ENCODE peak calls at places on chromosomes 12 and 14, in eight cellular contexts. W is neural progenitor cell; O is activated CD4-positive, alpha-beta T cell treated with anti-CD3 and anti-CD28 coated beads, Interleukin-2, amount 50 U/mL, for 24 hours; J is Right ventricle myocardium superior; Y is activated T-helper 1 cell treated with anti-CD3 and anti-CD28 coated beads, Interleukin-12 subunit alpha, Interleukin-12 subunit beta, Interleukin-2, Interleukin-4 antibody, amounts not matched to agents 30 ng/mL and 10 ng/mL and 1 ng/mL, durations not matched to agents 14 hours and 24 hours and 36 hours; C is HL-60; S is ACHN; I is MCF 10A. T is an unnamed sample.

GRCh38 chr12:53844989-53845836 is 93.4 kb upstream of the HOXC13 start:
- DNase-seq in C (no peak), S (peak), J (no peak), Y (no peak), W (no peak), O (no peak), I (peak), T (no peak)

GRCh38 chr12:108097160-108097911 is 31.8 kb upstream of the WSCD2 start:
- DNase-seq in C (no peak), O (no peak), S (no peak), W (no peak), I (no peak), J (no peak), Y (no peak), T (no peak)

GRCh38 chr14:96739511-96739910 is 57.7 kb upstream of the VRK1 start:
- DNase-seq in C (no peak), I (no peak), S (no peak), J (no peak), W (peak), Y (no peak), O (no peak), T (no peak)

GRCh38 chr12:48423200-48423599 is 49.2 kb upstream of the ANP32D start:
- DNase-seq in S (no peak), I (no peak), J (no peak), C (no peak), Y (no peak), O (no peak), W (no peak), T (no peak)

GRCh38 chr12:123494124-123494843 is 36.3 kb downstream of the SNRNP35 start:
- DNase-seq in J (no peak), C (no peak), Y (no peak), W (peak), O (no peak), I (no peak), S (no peak), T (no peak)

GRCh38 chr12:116864371-116865160 is 16.7 kb downstream of the HRK start:
- DNase-seq in Y (no peak), J (no peak), C (no peak), I (peak), S (peak), W (no peak), O (no peak), T (no peak)

GRCh38 chr12:124663771-124664366 is 96.5 kb upstream of the NCOR2 start:
- DNase-seq in S (no peak), I (no peak), Y (no peak), W (peak), J (no peak), O (no peak), C (no peak), T (no peak)

GRCh38 chr12:49565119-49565955 is 2.6 kb downstream of the MCRS1 start:
- DNase-seq in S (no peak), I (no peak), O (no peak), Y (no peak), C (no peak), W (no peak), J (no peak), T (no peak)

GRCh38 chr12:5758347-5758746 is 186.7 kb downstream of the ANO2 start:
- DNase-seq in C (no peak), Y (no peak), O (no peak), I (no peak), S (no peak), J (no peak), W (peak), T (peak)

GRCh38 chr14:66979083-66979974 is 209.9 kb upstream of the GARIN2 start:
- DNase-seq in W (no peak), I (no peak), J (no peak), C (no peak), Y (no peak), O (no peak), S (no peak), T (no peak)

GRCh38 chr12:110005319-110005973 is 6.2 kb downstream of the ANKRD13A start:
- DNase-seq in I (no peak), W (no peak), S (no peak), O (no peak), C (no peak), Y (no peak), J (no peak), T (no peak)

GRCh38 chr12:57093412-57094193 is 4.7 kb downstream of the NAB2 start:
- DNase-seq in W (peak), C (peak), S (peak), I (peak), Y (peak), O (peak), J (peak), T (peak)

GRCh38 chr14:22276913-22277816 is 311.9 kb downstream of the DAD1 start:
- DNase-seq in I (peak), S (peak), C (no peak), Y (no peak), O (no peak), J (no peak), W (peak), T (no peak)

GRCh38 chr12:64530566-64530965 is 78.6 kb downstream of the TBK1 start:
- DNase-seq in O (no peak), S (no peak), I (no peak), W (no peak), J (no peak), Y (no peak), C (no peak), T (no peak)

GRCh38 chr12:47397664-47398281 is 308.1 kb downstream of the RPAP3 start:
- DNase-seq in J (no peak), Y (peak), C (peak), W (peak), S (peak), O (no peak), I (peak), T (no peak)

GRCh38 chr12:53336137-53336785 is at the start of gene SP7:
- DNase-seq in W (peak), S (no peak), I (no peak), O (no peak), Y (no peak), C (peak), J (no peak), T (no peak)

GRCh38 chr12:122722347-122722746 is 5.7 kb upstream of the HCAR3 start:
- DNase-seq in I (no peak), W (no peak), O (no peak), C (no peak), Y (no peak), S (no peak), J (no peak), T (no peak)

T was measured in esophagus muscularis mucosa.